ENCODE peak calls at places on chromosomes 5 and 9, in ten cellular contexts. I is HTR-8/SVneo; D is stimulated activated CD8-positive, alpha-beta memory T cell treated with anti-CD3 and anti-CD28 coated beads, Interleukin-15, amount 100 ng/mL, for 24 hours; X is T-helper 1 cell; T is right lobe of liver; R is HT-29; Y is AG20443; N is T-helper 2 cell; H is astrocyte of the spinal cord; E is head of caudate nucleus. L is an unnamed sample.
A peak's percentile ranks its signal among the peaks of the same experiment; 100 is the strongest.

GRCh38 chr5:147327905-147328304 is 93.1 kb downstream of the STK32A start:
- DNase-seq in T (no peak), N (no peak), X (no peak), H (no peak), D (no peak), R (no peak), Y (no peak), I (no peak), E (no peak), L (no peak)

GRCh38 chr9:134636142-134636507 is 5.5 kb upstream of the COL5A1 start:
- DNase-seq in X (no peak), D (no peak), T (peak; percentile 5), Y (no peak), R (no peak), N (no peak), E (no peak), H (no peak), I (no peak), L (no peak)

GRCh38 chr9:22111176-22111870 is 102.2 kb upstream of the CDKN2B start:
- DNase-seq in Y (no peak), R (no peak), I (no peak), T (no peak), H (peak; percentile 46), X (no peak), D (no peak), N (no peak), E (no peak), L (no peak)

GRCh38 chr9:68969538-68969937 is 44.4 kb downstream of the PRKACG start:
- DNase-seq in X (no peak), R (no peak), E (no peak), T (no peak), I (no peak), Y (no peak), N (no peak), H (no peak), D (no peak), L (no peak)

GRCh38 chr9:104961238-104961637 is 33.3 kb upstream of the ABCA1 start:
- DNase-seq in N (peak; percentile 67), R (peak; percentile 77), I (peak; percentile 62), E (no peak), X (peak; percentile 20), T (no peak), Y (no peak), D (no peak), H (peak; percentile 61), L (peak; percentile 60)

GRCh38 chr5:160466889-160467554 is 45.4 kb downstream of the PTTG1 start:
- DNase-seq in R (no peak), H (no peak), E (no peak), N (no peak), Y (no peak), X (no peak), T (no peak), I (no peak), D (no peak), L (no peak)

GRCh38 chr9:76181020-76181641 is 213.1 kb downstream of the RFK start:
- DNase-seq in I (no peak), H (peak; percentile 95), D (no peak), Y (peak; percentile 37), E (no peak), N (peak; percentile 19), R (peak; percentile 78), X (no peak), T (no peak), L (no peak)

GRCh38 chr5:153542536-153542935 is 52.1 kb downstream of the GRIA1 start:
- DNase-seq in E (no peak), I (no peak), H (no peak), D (no peak), Y (no peak), N (no peak), X (no peak), R (no peak), T (no peak), L (no peak)

GRCh38 chr9:86098793-86099694 is at the start of gene GOLM1:
- DNase-seq in T (peak; percentile 64), I (peak; percentile 31), N (peak; percentile 51), Y (peak; percentile 94), X (peak; percentile 7), E (peak; percentile 37), D (no peak), H (peak; percentile 49), R (peak; percentile 68), L (no peak)

GRCh38 chr9:95778957-95779356 is 96.5 kb upstream of the ERCC6L2 start:
- DNase-seq in H (peak; percentile 56), I (no peak), Y (peak; percentile 45), N (no peak), D (no peak), R (no peak), E (no peak), X (no peak), T (no peak), L (no peak)

L was measured in stimulated activated CD4-positive, alpha-beta T cell treated with anti-CD3 and anti-CD28 coated beads, Interleukin-12 subunit alpha, Interleukin-12 subunit beta, amount 100 ng/mL, for 24 hours.